ENCODE peak calls at places on chromosomes 6 and 20, in six cellular contexts. F is ovary, R is progenitor cell of endocrine pancreas, X is A549, B is astrocyte of the spinal cord, O is CD14-positive monocyte. G is an unnamed sample.

GRCh38 chr20:36066777-36067176 is 87.8 kb upstream of the EPB41L1 start:
- DNase-seq in F (no peak), R (no peak), X (no peak), B (no peak), O (no peak), G (no peak)

GRCh38 chr6:901696-902455 is 208.9 kb upstream of the EXOC2 start:
- DNase-seq in F (no peak), R (no peak), X (no peak), B (no peak), O (no peak), G (no peak)

GRCh38 chr6:107704377-107705013 is 119.6 kb downstream of the SCML4 start:
- DNase-seq in F (no peak), R (no peak), X (peak), B (peak), O (no peak), G (peak)

GRCh38 chr6:85641916-85642773 is 541 bp downstream of the SYNCRIP start:
- DNase-seq in F (peak), R (peak), X (no peak), B (peak), O (peak), G (peak)

GRCh38 chr20:59104848-59105247 is 58.8 kb upstream of the ZNF831 start:
- DNase-seq in F (no peak), R (no peak), X (no peak), B (no peak), O (no peak), G (no peak)

GRCh38 chr6:143775326-143775725 is 67.8 kb upstream of the LTV1 start:
- DNase-seq in F (no peak), R (no peak), X (no peak), B (no peak), O (no peak), G (no peak)

GRCh38 chr20:31751126-31751525 is 12.0 kb downstream of the TPX2 start:
- DNase-seq in F (no peak), R (no peak), X (no peak), B (peak), O (no peak), G (no peak)

GRCh38 chr20:44117296-44118184 is 69.4 kb downstream of the JPH2 start:
- DNase-seq in F (no peak), R (no peak), X (no peak), B (no peak), O (no peak), G (no peak)

GRCh38 chr6:21348462-21349195 is 244.9 kb upstream of the SOX4 start:
- DNase-seq in F (peak), R (no peak), X (no peak), B (peak), O (no peak), G (no peak)

GRCh38 chr6:117399924-117400323 is 25.8 kb downstream of the ROS1 start:
- DNase-seq in F (no peak), R (no peak), X (peak), B (peak), O (no peak), G (no peak)

GRCh38 chr6:138765896-138766487 is 7.6 kb upstream of the CCDC28A start:
- DNase-seq in F (no peak), R (no peak), X (peak), B (peak), O (no peak), G (peak)

GRCh38 chr6:98944598-98945011 is 3.1 kb downstream of the FBXL4 start:
- DNase-seq in F (no peak), R (no peak), X (no peak), B (peak), O (no peak), G (no peak)

GRCh38 chr6:167424700-167425099 is 99.8 kb downstream of the TTLL2 start:
- DNase-seq in F (no peak), R (no peak), X (no peak), B (no peak), O (no peak), G (no peak)

GRCh38 chr20:37598101-37598530 is 70.4 kb upstream of the BLCAP start:
- DNase-seq in F (no peak), R (peak), X (no peak), B (no peak), O (no peak), G (no peak)

GRCh38 chr20:64090165-64090564 is 6.0 kb upstream of the LKAAEAR1 start:
- DNase-seq in F (no peak), R (no peak), X (no peak), B (no peak), O (no peak), G (no peak)

GRCh38 chr6:167441653-167442644 is 117.1 kb downstream of the TTLL2 start:
- DNase-seq in F (no peak), R (no peak), X (no peak), B (peak), O (no peak), G (no peak)

GRCh38 chr6:135667694-135668455 is 170.3 kb upstream of the AHI1 start:
- DNase-seq in F (peak), R (no peak), X (peak), B (peak), O (no peak), G (no peak)

GRCh38 chr6:169527306-169527705 is 174.5 kb downstream of the WDR27 start:
- DNase-seq in F (no peak), R (no peak), X (no peak), B (peak), O (no peak), G (no peak)

GRCh38 chr6:37965964-37966676 is 146.6 kb downstream of the ZFAND3 start:
- DNase-seq in F (no peak), R (no peak), X (no peak), B (peak), O (no peak), G (no peak)

GRCh38 chr20:8901237-8902025 is 167.5 kb upstream of the PLCB4 start:
- DNase-seq in F (peak), R (no peak), X (no peak), B (peak), O (no peak), G (no peak)

GRCh38 chr6:139644821-139645220 is 270.4 kb upstream of the CITED2 start:
- DNase-seq in F (no peak), R (no peak), X (no peak), B (peak), O (no peak), G (no peak)

GRCh38 chr6:90098025-90098474 is 198.6 kb downstream of the BACH2 start:
- DNase-seq in F (peak), R (no peak), X (no peak), B (peak), O (peak), G (no peak)

GRCh38 chr6:161444966-161445799 is 171.3 kb upstream of the AGPAT4 start:
- DNase-seq in F (no peak), R (no peak), X (no peak), B (peak), O (no peak), G (no peak)

GRCh38 chr6:161443868-161444267 is 170.0 kb upstream of the AGPAT4 start:
- DNase-seq in F (no peak), R (no peak), X (no peak), B (peak), O (no peak), G (no peak)

GRCh38 chr6:161442381-161442858 is 168.6 kb upstream of the AGPAT4 start:
- DNase-seq in F (no peak), R (no peak), X (no peak), B (no peak), O (no peak), G (no peak)

GRCh38 chr6:161446296-161446925 is 172.6 kb upstream of the AGPAT4 start:
- DNase-seq in F (no peak), R (no peak), X (no peak), B (no peak), O (no peak), G (no peak)

DNA sequence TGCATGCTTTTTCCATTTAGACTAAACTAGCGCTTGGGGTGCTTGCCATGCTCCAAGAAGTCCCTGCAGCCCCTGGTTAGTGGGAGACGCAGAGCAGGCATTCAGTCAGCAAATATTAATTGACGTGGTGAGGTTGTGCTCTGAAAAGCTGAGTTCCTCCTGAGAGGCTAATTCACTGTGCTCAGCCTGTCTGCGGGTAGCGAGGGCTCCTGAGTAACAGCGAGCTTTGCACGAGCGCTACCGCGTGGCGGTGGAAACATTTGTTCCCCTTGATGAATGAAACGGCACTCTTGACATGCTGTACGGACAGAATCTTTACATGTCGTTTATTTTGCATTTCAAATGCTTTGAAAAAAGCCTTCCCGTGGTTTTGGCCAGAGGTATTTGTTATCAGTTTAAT is 170.6 kb upstream of the AGPAT4 start:
- DNase-seq in F (peak), R (no peak), X (no peak), B (peak), O (no peak), G (no peak)
- TF ChIP-seq CTCF in F (no peak), R (no peak), X (no peak), B (peak), O (no peak), G (no peak)

GRCh38 chr20:45550765-45551164 is 3.6 kb upstream of the EPPIN start:
- DNase-seq in F (no peak), R (no peak), X (no peak), B (no peak), O (no peak), G (no peak)
- TF ChIP-seq CTCF in F (no peak), R (no peak), X (no peak), B (no peak), O (no peak), G (no peak)

GRCh38 chr6:3162565-3163247 is 5.4 kb upstream of the TUBB2A start:
- DNase-seq in F (peak), R (peak), X (peak), B (peak), O (peak), G (peak)
- TF ChIP-seq CTCF in F (no peak), R (peak), X (no peak), B (peak), O (no peak), G (no peak)

GRCh38 chr6:11672261-11672660 is 106.3 kb downstream of the ADTRP start:
- DNase-seq in F (no peak), R (no peak), X (no peak), B (no peak), O (no peak), G (no peak)

GRCh38 chr6:11672669-11673068 is 105.9 kb downstream of the ADTRP start:
- DNase-seq in F (no peak), R (no peak), X (no peak), B (no peak), O (no peak), G (no peak)

GRCh38 chr6:11681357-11681756 is 97.2 kb downstream of the ADTRP start:
- DNase-seq in F (no peak), R (no peak), X (no peak), B (no peak), O (no peak), G (no peak)

DNA sequence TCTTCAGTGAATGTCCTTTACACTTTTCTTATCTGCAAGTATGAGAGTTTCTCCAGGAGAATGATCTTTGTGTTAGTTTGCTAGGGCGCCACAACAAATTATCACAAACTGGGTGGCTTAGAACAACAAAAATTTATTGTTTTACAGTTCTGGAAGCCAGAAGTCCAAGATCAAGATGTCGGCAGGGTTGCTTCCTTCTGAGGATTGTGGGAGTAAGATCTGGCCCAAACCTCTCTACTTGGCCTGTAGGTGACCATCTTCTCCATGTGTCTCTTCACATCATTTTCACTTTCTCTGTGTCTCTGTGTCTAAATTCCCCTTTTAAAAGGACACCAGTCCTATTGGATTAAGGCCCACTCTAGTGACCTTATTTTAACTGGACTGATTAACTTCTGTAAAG is 103.0 kb downstream of the ADTRP start:
- DNase-seq in F (no peak), R (no peak), X (no peak), B (no peak), O (no peak), G (no peak)
- TF ChIP-seq CTCF in F (no peak), R (no peak), X (no peak), B (peak), O (peak), G (no peak)

DNA sequence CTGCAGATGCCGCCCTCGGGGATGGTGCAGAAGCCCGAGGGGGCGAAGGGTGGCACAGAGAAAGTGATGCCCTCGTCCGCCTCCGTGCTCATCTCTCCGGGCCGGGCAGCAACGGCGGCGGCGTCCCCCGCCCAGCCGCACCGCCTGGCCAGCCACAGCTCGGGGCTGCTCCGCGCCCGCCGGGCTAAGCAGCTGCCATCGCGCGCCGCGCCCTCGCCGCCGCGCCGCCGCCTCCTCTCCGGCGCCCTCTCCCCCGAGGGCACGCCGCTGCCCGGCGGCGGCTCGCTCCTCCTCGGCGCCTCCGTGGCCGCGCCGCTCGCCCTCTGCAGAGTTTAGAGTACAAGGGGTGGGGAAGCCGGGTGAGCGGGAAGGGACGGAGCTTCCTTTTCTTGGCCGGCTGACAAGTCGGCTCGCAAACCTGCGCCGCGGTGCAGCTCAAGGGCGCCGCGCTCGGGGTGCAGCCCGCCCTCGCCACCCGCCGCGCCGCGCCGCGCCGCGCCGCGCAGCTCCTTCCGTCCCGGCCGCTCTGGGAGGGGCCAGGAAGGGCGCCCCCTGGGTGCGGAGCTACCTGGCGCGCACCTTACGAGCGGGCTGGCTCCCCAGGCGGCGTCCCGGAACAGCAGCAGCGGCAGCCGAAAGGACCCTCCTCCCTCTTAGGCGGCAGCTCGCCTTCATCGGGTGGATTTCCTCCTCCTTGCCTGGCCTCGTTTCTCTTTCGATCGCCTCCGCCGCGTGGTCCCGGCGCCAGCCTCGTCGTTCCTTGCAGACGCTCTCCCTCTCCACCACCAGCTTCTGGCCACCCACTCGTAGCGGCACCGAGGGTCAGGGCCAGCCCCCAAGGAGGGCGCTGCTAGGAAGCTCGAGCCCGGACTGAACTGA is at the start of gene MAP3K5:
- DNase-seq in F (peak), R (peak), X (peak), B (peak), O (peak), G (peak)
- TF ChIP-seq CTCF in F (peak), R (peak), X (peak), B (peak), O (no peak), G (peak)

GRCh38 chr6:129697788-129698187 is 12.2 kb downstream of the ARHGAP18 start:
- DNase-seq in F (no peak), R (no peak), X (no peak), B (no peak), O (no peak), G (no peak)

GRCh38 chr6:129694036-129694435 is 15.9 kb downstream of the ARHGAP18 start:
- DNase-seq in F (no peak), R (no peak), X (no peak), B (no peak), O (no peak), G (no peak)

GRCh38 chr6:129696028-129696418 is 14.0 kb downstream of the ARHGAP18 start:
- DNase-seq in F (no peak), R (no peak), X (no peak), B (no peak), O (no peak), G (no peak)

GRCh38 chr6:129696843-129697242 is 13.1 kb downstream of the ARHGAP18 start:
- DNase-seq in F (no peak), R (no peak), X (no peak), B (no peak), O (no peak), G (no peak)

GRCh38 chr6:129695373-129696027 is 14.5 kb downstream of the ARHGAP18 start:
- DNase-seq in F (no peak), R (no peak), X (no peak), B (no peak), O (no peak), G (peak)
- TF ChIP-seq CTCF in F (no peak), R (no peak), X (no peak), B (no peak), O (no peak), G (no peak)

G was measured in GM20000.